ENCODE peak calls at places on chromosomes 5 and 9, in seven cellular contexts. One of them, this sample, is unnamed.
A peak's percentile ranks its signal among the peaks of the same experiment; 100 is the strongest.

GRCh38 chr5:74272019-74272775 is 368.3 kb downstream of the ENC1 start:
- DNase-seq in SK-N-SH: no peak
- DNase-seq in OCI-LY7: no peak
- DNase-seq in HCT116: no peak
- DNase-seq in hepatocyte: no peak
- DNase-seq in PC-9: peak; percentile 59
- DNase-seq in MM.1S: no peak
- DNase-seq in this sample: no peak

GRCh38 chr5:102811962-102812361 is 56.9 kb downstream of the PAM start:
- DNase-seq in hepatocyte: no peak
- DNase-seq in SK-N-SH: no peak
- DNase-seq in MM.1S: no peak
- DNase-seq in HCT116: peak; percentile 52
- DNase-seq in OCI-LY7: no peak
- DNase-seq in PC-9: no peak
- DNase-seq in this sample: no peak

GRCh38 chr5:95951916-95952315 is 9.7 kb downstream of the ELL2 start:
- DNase-seq in MM.1S: no peak
- DNase-seq in PC-9: no peak
- DNase-seq in hepatocyte: no peak
- DNase-seq in HCT116: no peak
- DNase-seq in OCI-LY7: no peak
- DNase-seq in SK-N-SH: no peak
- DNase-seq in this sample: no peak

GRCh38 chr9:109319631-109320233 is 1.1 kb downstream of the EPB41L4B start:
- DNase-seq in OCI-LY7: no peak
- DNase-seq in hepatocyte: peak; percentile 52
- DNase-seq in HCT116: no peak
- DNase-seq in SK-N-SH: peak; percentile 64
- DNase-seq in PC-9: peak; percentile 25
- DNase-seq in MM.1S: peak; percentile 17
- DNase-seq in this sample: no peak

GRCh38 chr5:90264930-90265857 is 144.4 kb downstream of the CETN3 start:
- DNase-seq in HCT116: peak; percentile 58
- DNase-seq in MM.1S: peak; percentile 72
- DNase-seq in OCI-LY7: peak; percentile 64
- DNase-seq in PC-9: peak; percentile 55
- DNase-seq in SK-N-SH: peak; percentile 31
- DNase-seq in hepatocyte: peak; percentile 85
- DNase-seq in this sample: peak; percentile 87

GRCh38 chr9:127035423-127035822 is 87.0 kb downstream of the ANGPTL2 start:
- DNase-seq in PC-9: no peak
- DNase-seq in HCT116: no peak
- DNase-seq in SK-N-SH: no peak
- DNase-seq in MM.1S: no peak
- DNase-seq in hepatocyte: no peak
- DNase-seq in OCI-LY7: no peak
- DNase-seq in this sample: no peak

GRCh38 chr5:19547640-19548039 is 440.4 kb downstream of the CDH18 start:
- DNase-seq in HCT116: no peak
- DNase-seq in PC-9: no peak
- DNase-seq in hepatocyte: peak; percentile 27
- DNase-seq in SK-N-SH: no peak
- DNase-seq in OCI-LY7: no peak
- DNase-seq in MM.1S: no peak
- DNase-seq in this sample: no peak

GRCh38 chr5:169300468-169301385 is at the start of gene SLIT3:
- DNase-seq in SK-N-SH: peak; percentile 90
- DNase-seq in PC-9: no peak
- DNase-seq in hepatocyte: peak; percentile 91
- DNase-seq in MM.1S: no peak
- DNase-seq in OCI-LY7: no peak
- DNase-seq in HCT116: no peak
- DNase-seq in this sample: no peak

GRCh38 chr9:14779566-14780022 is 57.1 kb upstream of the CER1 start:
- DNase-seq in MM.1S: no peak
- DNase-seq in SK-N-SH: no peak
- DNase-seq in OCI-LY7: no peak
- DNase-seq in HCT116: no peak
- DNase-seq in PC-9: no peak
- DNase-seq in hepatocyte: no peak
- DNase-seq in this sample: no peak

GRCh38 chr5:112077180-112077579 is 320.2 kb upstream of the NREP start:
- DNase-seq in OCI-LY7: no peak
- DNase-seq in MM.1S: peak; percentile 39
- DNase-seq in SK-N-SH: no peak
- DNase-seq in PC-9: no peak
- DNase-seq in HCT116: no peak
- DNase-seq in hepatocyte: no peak
- DNase-seq in this sample: no peak

GRCh38 chr5:90307386-90308181 is 102.0 kb downstream of the CETN3 start:
- DNase-seq in HCT116: no peak
- DNase-seq in OCI-LY7: no peak
- DNase-seq in hepatocyte: no peak
- DNase-seq in PC-9: no peak
- DNase-seq in MM.1S: no peak
- DNase-seq in SK-N-SH: no peak
- DNase-seq in this sample: no peak

GRCh38 chr9:88169700-88170099 is 31.4 kb upstream of the SPATA31C2 start:
- DNase-seq in MM.1S: no peak
- DNase-seq in SK-N-SH: no peak
- DNase-seq in HCT116: no peak
- DNase-seq in hepatocyte: no peak
- DNase-seq in PC-9: no peak
- DNase-seq in OCI-LY7: no peak
- DNase-seq in this sample: no peak

GRCh38 chr5:98763001-98763630 is 10.3 kb upstream of the RGMB start:
- DNase-seq in SK-N-SH: no peak
- DNase-seq in hepatocyte: no peak
- DNase-seq in HCT116: no peak
- DNase-seq in OCI-LY7: no peak
- DNase-seq in MM.1S: no peak
- DNase-seq in PC-9: no peak
- DNase-seq in this sample: no peak

GRCh38 chr9:87336407-87336806 is 161.3 kb upstream of the DAPK1 start:
- DNase-seq in hepatocyte: peak; percentile 33
- DNase-seq in OCI-LY7: peak; percentile 2
- DNase-seq in PC-9: no peak
- DNase-seq in SK-N-SH: no peak
- DNase-seq in HCT116: no peak
- DNase-seq in MM.1S: no peak
- DNase-seq in this sample: peak; percentile 58

GRCh38 chr5:119338326-119338957 is 17.4 kb upstream of the TNFAIP8 start:
- DNase-seq in PC-9: no peak
- DNase-seq in OCI-LY7: no peak
- DNase-seq in MM.1S: no peak
- DNase-seq in hepatocyte: no peak
- DNase-seq in SK-N-SH: no peak
- DNase-seq in HCT116: no peak
- DNase-seq in this sample: no peak

GRCh38 chr5:470961-471749 is 28.2 kb downstream of the EXOC3 start:
- DNase-seq in hepatocyte: no peak
- DNase-seq in SK-N-SH: no peak
- DNase-seq in PC-9: no peak
- DNase-seq in MM.1S: no peak
- DNase-seq in HCT116: no peak
- DNase-seq in OCI-LY7: no peak
- DNase-seq in this sample: no peak

GRCh38 chr9:77735515-77735914 is 87.4 kb upstream of the GNA14 start:
- DNase-seq in PC-9: no peak
- DNase-seq in OCI-LY7: no peak
- DNase-seq in MM.1S: no peak
- DNase-seq in SK-N-SH: no peak
- DNase-seq in HCT116: no peak
- DNase-seq in hepatocyte: no peak
- DNase-seq in this sample: no peak

GRCh38 chr5:64800926-64801325 is 32.2 kb downstream of the CWC27 start:
- DNase-seq in OCI-LY7: no peak
- DNase-seq in SK-N-SH: no peak
- DNase-seq in PC-9: no peak
- DNase-seq in hepatocyte: no peak
- DNase-seq in HCT116: no peak
- DNase-seq in MM.1S: no peak
- DNase-seq in this sample: no peak

GRCh38 chr5:88819332-88819999 is 63.5 kb downstream of the MEF2C start:
- DNase-seq in SK-N-SH: no peak
- DNase-seq in MM.1S: peak; percentile 80
- DNase-seq in OCI-LY7: no peak
- DNase-seq in HCT116: no peak
- DNase-seq in hepatocyte: no peak
- DNase-seq in PC-9: no peak
- DNase-seq in this sample: peak; percentile 86

GRCh38 chr5:88815048-88815789 is 67.8 kb downstream of the MEF2C start:
- DNase-seq in PC-9: no peak
- DNase-seq in HCT116: no peak
- DNase-seq in SK-N-SH: no peak
- DNase-seq in OCI-LY7: no peak
- DNase-seq in hepatocyte: no peak
- DNase-seq in MM.1S: no peak
- DNase-seq in this sample: no peak

GRCh38 chr5:88818296-88818695 is 64.7 kb downstream of the MEF2C start:
- DNase-seq in PC-9: no peak
- DNase-seq in MM.1S: peak; percentile 73
- DNase-seq in hepatocyte: no peak
- DNase-seq in SK-N-SH: no peak
- DNase-seq in OCI-LY7: no peak
- DNase-seq in HCT116: no peak
- DNase-seq in this sample: peak; percentile 61

GRCh38 chr5:88813244-88813643 is 69.7 kb downstream of the MEF2C start:
- DNase-seq in hepatocyte: no peak
- DNase-seq in PC-9: no peak
- DNase-seq in OCI-LY7: no peak
- DNase-seq in HCT116: no peak
- DNase-seq in SK-N-SH: no peak
- DNase-seq in MM.1S: peak; percentile 16
- DNase-seq in this sample: peak; percentile 43

GRCh38 chr5:88813805-88814584 is 69.0 kb downstream of the MEF2C start:
- DNase-seq in MM.1S: no peak
- DNase-seq in HCT116: no peak
- DNase-seq in SK-N-SH: no peak
- DNase-seq in OCI-LY7: no peak
- DNase-seq in hepatocyte: no peak
- DNase-seq in PC-9: no peak
- DNase-seq in this sample: no peak
- H3K27ac ChIP-seq in MM.1S: no peak overlapping the region
- H3K27ac ChIP-seq in HCT116: no peak overlapping the region
- H3K27ac ChIP-seq in SK-N-SH: no peak overlapping the region
- H3K27ac ChIP-seq in OCI-LY7: no peak overlapping the region
- H3K27ac ChIP-seq in hepatocyte: no peak overlapping the region
- H3K27ac ChIP-seq in PC-9: no peak overlapping the region
- H3K27ac ChIP-seq in this sample: peak overlapping the region; percentile 15

DNA sequence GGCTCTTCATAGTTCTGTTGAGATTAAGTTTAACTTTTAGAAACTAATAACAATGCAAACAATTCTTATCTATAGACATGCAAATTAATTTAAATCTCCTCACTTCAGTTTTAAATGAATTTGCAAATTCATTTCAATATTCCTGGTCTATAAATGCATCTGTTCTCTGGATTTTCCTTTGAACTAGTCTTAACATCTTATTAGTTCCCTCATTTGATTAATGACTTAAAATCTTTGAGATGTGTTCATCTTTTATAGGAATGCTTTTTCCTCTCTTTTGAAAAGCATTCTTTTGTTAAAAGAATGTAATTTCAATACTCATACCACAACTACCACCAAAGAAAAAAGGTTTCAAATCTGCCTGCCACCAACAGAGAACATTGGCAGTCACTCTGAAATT is 169.4 kb downstream of the RASEF start:
- DNase-seq in SK-N-SH: no peak
- DNase-seq in PC-9: no peak
- DNase-seq in MM.1S: no peak
- DNase-seq in OCI-LY7: no peak
- DNase-seq in HCT116: no peak
- DNase-seq in hepatocyte: no peak
- DNase-seq in this sample: no peak
- H3K9me2 ChIP-seq in SK-N-SH: no peaks in the 10 kb centered on the region
- H3K9me2 ChIP-seq in PC-9: no peaks in the 10 kb centered on the region
- H3K9me2 ChIP-seq in MM.1S: no peaks in the 10 kb centered on the region
- H3K9me2 ChIP-seq in OCI-LY7: no peaks in the 10 kb centered on the region
- H3K9me2 ChIP-seq in HCT116: no peaks in the 10 kb centered on the region
- H3K9me2 ChIP-seq in hepatocyte: no peaks in the 10 kb centered on the region
- H3K9me2 ChIP-seq in this sample: no peaks in the 10 kb centered on the region

DNA sequence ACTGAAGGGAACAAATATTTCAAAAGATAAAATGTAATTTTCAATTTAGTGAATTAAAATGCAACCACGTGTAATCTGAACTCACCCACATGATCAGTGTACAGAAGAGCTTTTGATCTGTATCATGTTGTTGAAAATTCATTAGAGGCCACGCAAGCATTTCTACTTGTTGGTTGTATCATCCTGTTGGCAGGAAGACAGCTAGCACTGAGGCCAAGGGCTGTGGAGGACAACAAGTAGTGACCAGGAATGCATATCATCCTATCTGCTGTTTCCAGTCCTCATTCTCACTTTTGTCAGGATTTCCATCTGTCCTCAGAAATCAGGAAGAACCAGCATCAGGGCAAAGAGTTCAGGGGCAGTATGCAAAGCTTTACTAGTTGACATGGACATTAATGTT is 29.9 kb upstream of the CKS2 start:
- DNase-seq in hepatocyte: no peak
- DNase-seq in MM.1S: no peak
- DNase-seq in PC-9: no peak
- DNase-seq in SK-N-SH: no peak
- DNase-seq in OCI-LY7: no peak
- DNase-seq in HCT116: no peak
- DNase-seq in this sample: no peak
- H3K27ac ChIP-seq in hepatocyte: no peak overlapping the region
- H3K27ac ChIP-seq in MM.1S: no peak overlapping the region
- H3K27ac ChIP-seq in PC-9: no peak overlapping the region
- H3K27ac ChIP-seq in SK-N-SH: no peak overlapping the region
- H3K27ac ChIP-seq in OCI-LY7: no peak overlapping the region
- H3K27ac ChIP-seq in HCT116: no peak overlapping the region
- H3K27ac ChIP-seq in this sample: no peak overlapping the region

DNA sequence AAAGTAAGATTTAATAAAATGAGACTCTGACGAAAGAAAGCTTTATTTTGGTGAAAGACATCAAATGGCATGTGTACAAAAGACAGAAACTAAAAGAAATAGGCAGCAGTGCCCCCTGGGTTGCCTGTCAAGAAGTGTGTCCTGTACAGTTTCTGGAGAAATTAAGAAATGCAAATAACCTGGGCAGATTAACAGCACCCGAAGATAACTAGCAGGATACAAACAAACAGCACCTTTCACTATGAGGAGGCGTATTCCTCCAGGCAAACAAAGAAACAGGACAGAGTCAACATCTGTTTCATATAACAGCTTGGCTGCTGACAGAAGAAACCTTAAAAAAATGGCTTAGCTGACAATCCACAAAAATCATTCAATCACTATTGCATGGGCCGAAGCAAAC is 162.3 kb downstream of the ARL15 start:
- DNase-seq in MM.1S: no peak
- DNase-seq in OCI-LY7: no peak
- DNase-seq in HCT116: no peak
- DNase-seq in SK-N-SH: peak; percentile 15
- DNase-seq in hepatocyte: no peak
- DNase-seq in PC-9: no peak
- DNase-seq in this sample: no peak
- H3K9me2 ChIP-seq in MM.1S: no peaks in the 10 kb centered on the region
- H3K9me2 ChIP-seq in OCI-LY7: no peaks in the 10 kb centered on the region
- H3K9me2 ChIP-seq in HCT116: no peaks in the 10 kb centered on the region
- H3K9me2 ChIP-seq in SK-N-SH: no peaks in the 10 kb centered on the region
- H3K9me2 ChIP-seq in hepatocyte: no peaks in the 10 kb centered on the region
- H3K9me2 ChIP-seq in PC-9: no peaks in the 10 kb centered on the region
- H3K9me2 ChIP-seq in this sample: no peaks in the 10 kb centered on the region